ENCODE peak calls at places on chromosomes 11 and 22, in four cellular contexts. R is fibroblast of the aortic adventitia, U is heart right ventricle, X is mucosa of descending colon. I is an unnamed sample.

GRCh38 chr11:111148953-111149352 is 96.6 kb upstream of the POU2AF2 start:
- DNase-seq in R (peak; percentile 70), U (no peak), X (no peak), I (no peak)

GRCh38 chr22:22721681-22722309 is 77.4 kb downstream of the GGTLC2 start:
- DNase-seq in R (peak; percentile 70), U (no peak), X (no peak), I (no peak)

GRCh38 chr11:112886707-112887370 is 74.4 kb upstream of the NCAM1 start:
- DNase-seq in R (peak; percentile 28), U (no peak), X (no peak), I (no peak)

GRCh38 chr11:64090811-64091516 is 55.2 kb downstream of the FLRT1 start:
- DNase-seq in R (peak; percentile 77), U (no peak), X (no peak), I (no peak)

GRCh38 chr11:132220464-132220863 is 850.0 kb downstream of the NTM start:
- DNase-seq in R (peak; percentile 53), U (no peak), X (no peak), I (no peak)

GRCh38 chr22:22941831-22942510 is 54.4 kb downstream of the IGLL5 start:
- DNase-seq in R (no peak), U (peak; percentile 0), X (no peak), I (no peak)

GRCh38 chr11:12008790-12009616 is 577 bp upstream of the DKK3 start:
- DNase-seq in R (no peak), U (peak; percentile 50), X (no peak), I (no peak)

GRCh38 chr11:2944530-2944929 is 15.3 kb upstream of the PHLDA2 start:
- DNase-seq in R (no peak), U (no peak), X (no peak), I (no peak)

GRCh38 chr11:61004037-61004641 is 32.7 kb downstream of the CD6 start:
- DNase-seq in R (peak; percentile 10), U (no peak), X (no peak), I (no peak)

GRCh38 chr11:119015054-119015611 is 3.0 kb downstream of the RPS25 start:
- DNase-seq in R (no peak), U (no peak), X (no peak), I (no peak)
- TF ChIP-seq CTCF in R (no peak), U (no peak), X (no peak), I (peak; percentile 33)

GRCh38 chr22:27526851-27527250 is 274.7 kb downstream of the MN1 start:
- DNase-seq in R (no peak), U (no peak), X (no peak), I (no peak)
- H3K4me3 ChIP-seq in R (no peak overlapping the region), U (no peak overlapping the region), X (no peak overlapping the region), I (no peak overlapping the region)

GRCh38 chr11:5394091-5394490 is 10.5 kb downstream of the OR51M1 start:
- DNase-seq in R (no peak), U (no peak), X (no peak), I (no peak)

GRCh38 chr11:5384335-5384734 is 723 bp downstream of the OR51M1 start:
- DNase-seq in R (no peak), U (no peak), X (no peak), I (no peak)

DNA sequence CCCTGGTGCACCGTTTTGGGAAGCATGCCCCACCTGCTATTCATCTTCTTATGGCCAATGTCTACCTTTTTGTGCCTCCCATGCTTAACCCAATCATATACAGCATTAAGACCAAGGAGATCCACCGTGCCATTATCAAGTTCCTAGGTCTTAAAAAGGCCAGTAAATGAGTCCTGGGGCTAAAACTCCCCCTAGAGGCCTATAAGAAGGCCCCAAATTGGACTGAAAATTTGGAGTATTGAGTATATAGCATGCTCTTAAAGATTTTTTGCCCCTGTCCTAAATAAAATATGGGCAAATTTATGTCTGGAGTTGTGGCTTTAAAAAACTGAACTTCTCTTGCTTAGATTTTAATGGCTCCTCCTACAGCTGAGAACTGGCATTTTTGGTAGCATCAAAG is 6.6 kb downstream of the OR51M1 start:
- DNase-seq in R (no peak), U (no peak), X (no peak), I (no peak)
- TF ChIP-seq CTCF in R (no peak), U (no peak), X (no peak), I (peak; percentile 8)

GRCh38 chr11:123254357-123254756 is 59.3 kb upstream of the CLMP start:
- DNase-seq in R (no peak), U (no peak), X (no peak), I (no peak)
- H3K4me3 ChIP-seq in R (no peak overlapping the region), U (no peak overlapping the region), X (no peak overlapping the region), I (no peak overlapping the region)

DNA sequence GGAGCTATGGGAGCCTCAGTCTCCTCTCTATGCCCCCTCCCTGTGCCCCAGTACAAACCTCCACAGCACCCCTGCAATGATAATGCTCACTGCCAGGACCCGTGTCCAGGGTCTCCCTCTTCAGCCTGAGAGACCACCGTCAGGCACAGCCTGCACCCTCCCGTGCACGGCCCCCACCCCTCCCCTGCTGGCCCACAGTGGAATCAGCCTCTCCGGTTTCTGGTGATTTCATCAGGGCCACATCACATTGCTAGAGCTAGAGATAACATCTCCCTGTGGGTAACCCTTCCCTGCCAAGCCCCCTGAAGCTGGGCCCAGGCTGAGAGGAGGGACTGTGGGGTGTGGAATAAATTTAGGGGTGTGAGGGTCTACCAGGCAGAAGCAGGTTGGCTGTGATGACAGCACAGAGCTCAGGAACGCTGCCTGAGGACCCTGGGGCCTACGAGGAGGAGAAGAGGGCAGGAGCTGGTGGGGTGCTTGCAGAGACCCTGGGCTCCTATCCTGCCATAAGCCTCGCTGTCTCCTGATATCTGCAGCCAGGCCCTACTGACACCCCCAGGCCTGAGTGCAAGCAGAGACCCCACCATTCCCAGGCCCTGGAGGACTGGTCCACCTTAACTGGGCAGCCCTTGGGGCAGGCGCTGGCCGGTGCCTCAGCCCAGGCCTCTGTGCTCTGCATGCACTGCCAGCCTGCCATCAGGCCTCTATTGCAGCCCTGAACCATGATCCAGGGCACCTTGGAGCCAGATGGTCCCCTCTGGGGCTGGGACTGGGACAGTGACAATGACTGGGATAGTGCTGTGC is at the start of gene KLHDC7B:
- DNase-seq in R (peak; percentile 82), U (no peak), X (no peak), I (no peak)
- TF ChIP-seq CTCF in R (peak; percentile 59), U (no peak), X (no peak), I (no peak)

GRCh38 chr22:43411040-43411919 is 534 bp upstream of the MPPED1 start:
- DNase-seq in R (no peak), U (no peak), X (no peak), I (no peak)
- H3K4me3 ChIP-seq in R (no peak overlapping the region), U (no peak overlapping the region), X (no peak overlapping the region), I (no peak overlapping the region)

GRCh38 chr11:15258433-15259350 is 144.0 kb downstream of the INSC start:
- DNase-seq in R (peak; percentile 16), U (no peak), X (peak; percentile 19), I (peak; percentile 67)
- TF ChIP-seq CTCF in R (no peak), U (no peak), X (no peak), I (peak; percentile 46)

DNA sequence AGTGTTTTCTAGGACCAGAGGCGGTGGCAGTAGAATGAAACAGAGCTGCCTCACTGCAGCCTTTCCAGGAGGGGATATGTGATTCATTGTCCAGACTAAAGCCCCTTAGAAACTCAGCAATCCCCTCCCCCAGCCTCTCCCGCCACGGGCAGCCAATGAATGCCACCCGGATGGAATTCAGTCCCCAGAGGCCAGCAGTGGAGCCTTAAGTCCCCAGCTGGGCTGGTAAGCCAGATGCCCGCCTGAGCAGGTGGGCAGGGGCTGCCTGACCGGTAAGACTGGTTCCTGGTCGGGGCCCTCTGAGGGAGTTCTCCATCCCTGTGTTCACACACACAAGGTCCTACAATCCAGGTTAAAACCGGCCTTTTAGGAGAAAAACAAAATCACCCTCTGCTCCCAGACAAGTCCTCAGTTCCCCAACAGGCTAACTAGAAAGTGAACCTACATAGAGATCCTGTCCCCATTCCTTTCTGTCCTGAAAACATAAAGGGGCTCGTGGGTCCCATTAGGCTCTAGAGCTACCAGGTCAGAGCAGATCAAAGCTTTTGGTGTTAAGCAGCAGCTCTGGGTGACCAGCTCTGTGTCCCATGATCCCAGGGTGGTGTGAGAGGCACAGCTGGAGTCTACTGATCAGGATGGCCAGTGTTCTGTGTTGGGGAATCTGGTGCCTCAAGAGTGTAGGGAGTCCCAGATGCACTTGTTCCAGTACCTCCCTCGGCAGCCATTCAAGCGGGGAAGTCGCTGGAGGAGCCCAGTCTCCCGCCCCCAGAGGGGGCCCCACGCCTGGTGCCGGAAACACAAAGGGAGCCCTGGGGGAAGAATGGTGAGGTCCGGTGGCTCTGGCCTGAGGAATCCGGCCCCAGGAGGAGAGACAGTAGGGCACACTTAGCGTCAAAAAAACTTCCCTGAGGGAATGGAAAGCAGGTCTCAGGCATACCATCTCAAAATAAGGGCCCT is 2.6 kb downstream of the PATZ1 start:
- DNase-seq in R (no peak), U (peak; percentile 41), X (peak; percentile 82), I (peak; percentile 78)
- H3K4me3 ChIP-seq in R (peak overlapping the region; percentile 37), U (no peak overlapping the region), X (no peak overlapping the region), I (peak overlapping the region; percentile 59)

DNA sequence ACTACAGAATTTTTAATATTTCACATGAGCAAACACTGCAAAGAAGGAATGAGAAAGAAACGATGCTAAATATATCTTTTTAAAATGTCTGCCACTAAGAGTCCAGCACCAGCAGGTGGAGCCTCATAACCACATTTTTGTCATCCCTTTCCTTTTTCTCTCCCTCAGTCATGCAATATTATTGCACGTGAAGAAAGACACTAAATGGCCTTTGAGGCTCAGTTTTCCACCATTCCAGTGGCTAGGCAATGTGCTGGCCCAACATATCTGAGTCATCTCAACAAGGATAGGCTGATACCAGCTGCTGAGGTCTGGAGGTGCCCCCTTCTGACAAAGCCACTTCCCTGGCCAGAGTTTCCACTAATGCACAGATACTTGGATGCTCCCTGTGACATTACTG is 1.8 kb downstream of the ALKBH8 start:
- DNase-seq in R (peak; percentile 78), U (peak; percentile 30), X (peak; percentile 47), I (no peak)
- TF ChIP-seq CTCF in R (peak; percentile 70), U (peak; percentile 18), X (no peak), I (peak; percentile 63)

I was measured in LNCaP clone FGC.